ENCODE peak calls at places on chromosomes 16 and 17, in four cellular contexts. Q, M, Z and R are unnamed samples.

GRCh38 chr16:65763640-65764305 is 602.7 kb upstream of the CDH5 start:
- DNase-seq in Q (no peak), M (no peak), Z (no peak), R (no peak)

GRCh38 chr17:51322390-51323029 is 62.2 kb downstream of the UTP18 start:
- DNase-seq in Q (no peak), M (no peak), Z (peak; percentile 60), R (peak; percentile 61)

GRCh38 chr16:81424761-81425160 is 19.8 kb upstream of the CMIP start:
- DNase-seq in Q (peak; percentile 68), M (no peak), Z (peak; percentile 27), R (no peak)

GRCh38 chr17:60161598-60162330 is 12.0 kb downstream of the CA4 start:
- DNase-seq in Q (no peak), M (peak; percentile 83), Z (peak; percentile 55), R (no peak)

GRCh38 chr16:21150375-21151001 is at the start of gene DNAH3:
- DNase-seq in Q (no peak), M (no peak), Z (peak; percentile 62), R (no peak)

GRCh38 chr17:10092595-10092994 is 105.8 kb downstream of the GAS7 start:
- DNase-seq in Q (no peak), M (no peak), Z (no peak), R (no peak)

GRCh38 chr16:85781685-85782370 is 17.5 kb downstream of the EMC8 start:
- DNase-seq in Q (no peak), M (no peak), Z (no peak), R (no peak)

GRCh38 chr17:5499790-5500189 is 13.4 kb downstream of the MIS12 start:
- DNase-seq in Q (no peak), M (peak; percentile 62), Z (no peak), R (no peak)

GRCh38 chr17:46010597-46011186 is 11.6 kb downstream of the STH start:
- DNase-seq in Q (no peak), M (no peak), Z (peak; percentile 47), R (no peak)

GRCh38 chr16:86556576-86556975 is 1.5 kb upstream of the MTHFSD start:
- DNase-seq in Q (no peak), M (no peak), Z (no peak), R (no peak)

GRCh38 chr17:79865351-79866210 is 26.3 kb upstream of the CBX4 start:
- DNase-seq in Q (no peak), M (no peak), Z (no peak), R (no peak)

GRCh38 chr17:11086623-11087022 is 154.4 kb upstream of the SHISA6 start:
- DNase-seq in Q (no peak), M (no peak), Z (no peak), R (no peak)

GRCh38 chr16:85659805-85660511 is 28.8 kb downstream of the GINS2 start:
- DNase-seq in Q (no peak), M (peak; percentile 98), Z (peak; percentile 75), R (peak; percentile 34)

GRCh38 chr17:29116652-29117439 is 63.4 kb downstream of the MYO18A start:
- DNase-seq in Q (peak; percentile 5), M (peak; percentile 97), Z (peak; percentile 82), R (no peak)

GRCh38 chr17:77957215-77957868 is 1.2 kb upstream of the TNRC6C start:
- DNase-seq in Q (peak; percentile 12), M (no peak), Z (peak; percentile 31), R (no peak)

GRCh38 chr17:49210158-49211029 is at the start of the genes ABI3 and GNGT2:
- DNase-seq in Q (peak; percentile 92), M (peak; percentile 60), Z (no peak), R (no peak)

GRCh38 chr17:64572682-64573154 is 65.9 kb downstream of the CEP95 start:
- DNase-seq in Q (no peak), M (no peak), Z (peak; percentile 76), R (no peak)

GRCh38 chr17:910503-911194 is 68.9 kb downstream of the NXN start:
- DNase-seq in Q (no peak), M (no peak), Z (no peak), R (no peak)

GRCh38 chr16:89320717-89321501 is 103.4 kb downstream of the ZNF778 start:
- DNase-seq in Q (no peak), M (no peak), Z (peak; percentile 80), R (no peak)

GRCh38 chr17:58330997-58331814 is 2.6 kb upstream of the TSPOAP1 start:
- DNase-seq in Q (no peak), M (no peak), Z (peak; percentile 92), R (no peak)

GRCh38 chr17:57289613-57290012 is 33.3 kb downstream of the MSI2 start:
- DNase-seq in Q (no peak), M (no peak), Z (no peak), R (no peak)

GRCh38 chr17:51103451-51103850 is 17.2 kb downstream of the SPAG9 start:
- DNase-seq in Q (no peak), M (no peak), Z (no peak), R (no peak)

GRCh38 chr17:35259001-35259400 is 16.1 kb downstream of the SLFN5 start:
- DNase-seq in Q (no peak), M (no peak), Z (no peak), R (no peak)

GRCh38 chr17:27315322-27315721 is 21.4 kb downstream of the WSB1 start:
- DNase-seq in Q (no peak), M (no peak), Z (peak; percentile 21), R (no peak)

DNA sequence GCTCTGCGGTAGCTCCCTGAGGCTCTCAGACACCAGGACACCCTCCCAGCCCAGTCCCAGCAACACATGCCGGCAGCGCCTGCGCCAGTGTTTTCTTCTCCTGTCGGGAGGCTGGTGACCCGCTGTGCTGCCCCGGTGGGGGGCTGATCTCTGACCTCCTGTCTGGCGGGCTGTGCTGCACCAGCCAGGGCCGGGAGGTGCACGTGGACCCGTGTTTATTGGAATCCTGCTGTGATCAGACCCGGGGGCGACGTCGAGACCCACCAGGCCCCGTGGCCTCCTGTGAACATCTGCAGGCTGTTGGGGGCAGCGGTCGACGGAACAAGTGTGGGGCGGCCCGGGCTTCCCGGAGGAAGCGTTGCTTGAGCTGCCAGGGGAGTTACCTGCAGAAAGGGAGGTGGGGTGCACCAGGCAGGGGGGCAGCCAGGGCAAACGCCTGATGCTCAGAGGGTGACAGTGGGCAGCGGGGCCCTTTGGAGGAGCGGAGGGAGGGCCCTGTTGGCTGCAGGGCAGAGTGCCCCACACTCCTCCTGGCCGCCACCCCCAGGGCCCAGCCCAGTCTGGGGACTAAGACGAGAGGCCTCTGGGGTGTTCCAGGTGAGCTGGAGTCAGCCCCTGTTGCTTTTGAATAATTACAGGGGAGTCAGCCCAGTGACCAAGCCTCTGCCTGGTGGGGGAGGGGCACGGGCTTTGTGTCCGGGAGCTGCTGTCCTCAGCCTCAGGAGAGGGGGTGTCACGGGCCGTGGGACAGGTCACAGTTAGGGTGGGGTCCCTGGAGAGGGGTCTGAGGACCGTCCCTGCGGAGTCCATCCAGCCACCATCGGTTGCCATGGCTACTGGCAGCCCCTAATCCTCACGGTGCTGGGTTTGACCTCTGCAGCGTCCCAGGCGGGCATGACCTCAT is 2.2 kb upstream of the SSTR5 start:
- DNase-seq in Q (no peak), M (no peak), Z (no peak), R (no peak)
- TF ChIP-seq EGR1 in Q (no peak), M (no peak), Z (no peak), R (no peak)

GRCh38 chr16:30515275-30515674 is 11.1 kb downstream of the ZNF768 start:
- DNase-seq in Q (no peak), M (no peak), Z (no peak), R (no peak)

GRCh38 chr16:30518552-30518951 is 7.8 kb downstream of the ZNF768 start:
- DNase-seq in Q (no peak), M (no peak), Z (no peak), R (no peak)

GRCh38 chr16:30521476-30521872 is 4.9 kb downstream of the ZNF768 start:
- DNase-seq in Q (no peak), M (no peak), Z (no peak), R (no peak)

GRCh38 chr16:30521873-30522641 is 4.3 kb downstream of the ZNF768 start:
- DNase-seq in Q (no peak), M (no peak), Z (no peak), R (no peak)

GRCh38 chr16:30519120-30520049 is 7.0 kb downstream of the ZNF768 start:
- DNase-seq in Q (no peak), M (no peak), Z (no peak), R (no peak)
- TF ChIP-seq EGR1 in Q (no peak), M (no peak), Z (no peak), R (no peak)

DNA sequence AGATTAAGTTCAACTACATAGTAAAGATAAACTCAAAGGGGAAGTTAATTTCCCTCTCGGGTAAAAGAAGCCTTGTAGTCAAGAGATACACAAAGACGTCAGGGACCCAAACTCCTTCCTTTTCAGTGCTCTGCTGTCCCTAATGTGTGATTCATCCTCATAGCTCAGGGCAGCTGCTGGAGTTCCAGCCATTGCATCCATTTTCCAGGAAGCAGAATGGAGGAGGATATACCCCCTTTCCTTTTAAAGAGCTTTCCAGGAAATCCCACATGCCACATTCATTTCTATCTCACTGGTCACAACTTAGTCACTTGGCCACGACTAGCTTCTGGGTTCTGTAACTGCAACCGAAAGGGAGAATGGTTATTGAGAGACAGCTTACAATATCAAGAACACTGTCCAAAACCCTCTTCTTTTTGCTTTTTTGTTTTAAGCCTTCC is 95.3 kb downstream of the SOCS1 start:
- DNase-seq in Q (no peak), M (no peak), Z (peak; percentile 75), R (no peak)
- TF ChIP-seq EGR1 in Q (no peak), M (no peak), Z (no peak), R (no peak)

GRCh38 chr16:67013823-67014640 is 14.9 kb upstream of the CBFB start:
- DNase-seq in Q (no peak), M (peak; percentile 74), Z (peak; percentile 80), R (no peak)
- TF ChIP-seq EGR1 in Q (peak; percentile 58), M (no peak), Z (peak; percentile 82), R (peak; percentile 64)

DNA sequence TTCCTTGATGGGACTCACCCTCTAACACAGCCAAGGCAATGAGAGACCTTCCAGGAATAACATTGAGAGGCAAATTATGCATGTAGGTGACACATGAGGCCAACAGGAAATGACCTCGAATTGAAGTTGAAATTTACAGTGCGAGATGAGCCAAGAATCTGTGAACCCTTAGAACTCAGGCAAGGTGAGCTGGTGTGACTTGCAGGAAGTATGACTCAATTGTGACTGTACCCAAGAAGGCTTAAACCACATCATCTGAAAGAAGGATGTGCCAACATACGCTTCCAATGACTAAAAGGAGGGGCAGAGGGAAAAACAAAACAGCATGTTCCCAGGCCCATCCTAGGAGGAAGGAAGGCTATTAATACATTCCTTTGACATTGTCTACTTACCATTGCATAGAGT is 44.8 kb downstream of the PITPNC1 start:
- DNase-seq in Q (peak; percentile 61), M (no peak), Z (no peak), R (peak; percentile 100)
- TF ChIP-seq EGR1 in Q (no peak), M (no peak), Z (no peak), R (no peak)

DNA sequence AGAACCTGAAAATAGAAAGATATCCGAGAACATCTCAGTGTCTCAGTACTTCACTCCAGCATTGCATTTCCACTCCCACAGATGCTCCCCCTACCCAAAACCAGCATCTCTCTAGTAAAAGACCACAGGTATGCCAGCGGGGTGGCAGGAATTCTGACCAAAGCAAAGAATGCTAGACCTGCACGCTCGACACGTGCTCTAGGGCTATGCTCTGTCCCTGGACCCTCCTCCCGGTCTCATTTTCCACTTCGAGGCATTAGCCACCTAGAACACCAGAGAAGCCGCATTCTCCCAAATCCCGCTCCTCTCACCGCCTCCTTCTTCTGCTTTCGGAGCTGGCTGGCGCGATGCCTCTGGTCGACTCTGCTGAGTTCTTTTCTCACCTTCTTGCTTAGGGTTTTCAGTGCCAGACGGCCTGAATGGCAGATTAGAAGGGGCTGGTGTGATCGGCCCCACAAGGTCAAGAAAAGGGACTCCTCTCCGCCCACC is 487 bp downstream of the TSR1 start:
- DNase-seq in Q (no peak), M (no peak), Z (no peak), R (no peak)
- TF ChIP-seq EGR1 in Q (no peak), M (no peak), Z (no peak), R (no peak)